ENCODE peak calls at places on chromosomes 2 and 18, in nine cellular contexts. S is OCI-LY7; I is osteocyte; P is GM12878; E is CD8-positive, alpha-beta T cell; X is heart right ventricle; U is fibroblast of pulmonary artery; F is HCT116; K is A549. O is an unnamed sample.

GRCh38 chr2:237701859-237702370 is 74.5 kb downstream of the LRRFIP1 start:
- DNase-seq in F (no peak), P (no peak), S (no peak), X (no peak), U (no peak), I (no peak), K (no peak), E (no peak), O (no peak)

GRCh38 chr2:12513339-12513738 is 203.4 kb upstream of the TRIB2 start:
- DNase-seq in P (no peak), S (no peak), F (no peak), X (no peak), K (no peak), E (no peak), U (no peak), I (no peak), O (no peak)

GRCh38 chr2:38407111-38407682 is 30.1 kb upstream of the ATL2 start:
- DNase-seq in I (no peak), P (no peak), X (peak), F (no peak), K (no peak), E (no peak), U (peak), S (peak), O (no peak)

GRCh38 chr18:31490387-31490786 is 7.6 kb upstream of the DSG2 start:
- DNase-seq in X (no peak), P (peak), S (no peak), F (no peak), I (no peak), E (no peak), K (peak), U (no peak), O (no peak)

GRCh38 chr2:60351802-60352201 is 201.7 kb downstream of the BCL11A start:
- DNase-seq in U (no peak), K (no peak), I (peak), E (no peak), P (no peak), X (no peak), S (peak), F (no peak), O (no peak)

GRCh38 chr2:38187416-38188127 is 111.6 kb upstream of the CYP1B1 start:
- DNase-seq in K (no peak), E (no peak), P (no peak), S (no peak), F (no peak), X (peak), I (no peak), U (peak), O (no peak)

GRCh38 chr18:48806551-48807261 is 144.1 kb downstream of the SMAD7 start:
- DNase-seq in S (no peak), U (no peak), P (no peak), E (no peak), F (peak), X (no peak), I (peak), K (no peak), O (no peak)

GRCh38 chr2:134927195-134927594 is 8.6 kb downstream of the CCNT2 start:
- DNase-seq in F (no peak), K (peak), U (peak), P (no peak), E (no peak), S (no peak), X (no peak), I (no peak), O (no peak)

GRCh38 chr2:49973917-49974368 is 819.6 kb upstream of the FSHR start:
- DNase-seq in I (no peak), P (no peak), E (peak), S (no peak), U (peak), F (no peak), X (peak), K (peak), O (peak)

GRCh38 chr18:58572181-58572580 is 56.7 kb downstream of the ALPK2 start:
- DNase-seq in U (peak), E (no peak), F (no peak), K (peak), P (no peak), S (no peak), I (peak), X (no peak), O (no peak)

GRCh38 chr2:203745267-203745666 is 38.8 kb downstream of the CD28 start:
- DNase-seq in S (no peak), X (no peak), K (no peak), U (no peak), P (no peak), E (no peak), F (no peak), I (no peak), O (no peak)

GRCh38 chr2:1277634-1278033 is 135.6 kb upstream of the TPO start:
- DNase-seq in X (no peak), S (no peak), F (no peak), K (no peak), E (no peak), U (no peak), I (peak), P (no peak), O (no peak)

GRCh38 chr2:46510596-46511177 is 31.3 kb downstream of the TMEM247 start:
- DNase-seq in P (no peak), I (peak), E (no peak), K (no peak), X (no peak), S (no peak), F (no peak), U (no peak), O (no peak)

GRCh38 chr2:202317080-202317859 is 51.7 kb downstream of the NOP58 start:
- DNase-seq in X (peak), K (no peak), E (no peak), U (peak), F (peak), P (no peak), S (no peak), I (peak), O (peak)

GRCh38 chr2:95025406-95026319 is at the start of gene MAL:
- DNase-seq in I (no peak), K (peak), X (no peak), S (no peak), P (no peak), F (no peak), E (peak), U (no peak), O (no peak)

GRCh38 chr2:45173513-45173912 is 164.3 kb upstream of the SIX2 start:
- DNase-seq in F (peak), S (no peak), P (no peak), X (no peak), E (no peak), K (peak), U (peak), I (no peak), O (no peak)

GRCh38 chr2:224151680-224152310 is 112.7 kb upstream of the SERPINE2 start:
- DNase-seq in X (no peak), E (no peak), U (no peak), S (no peak), P (no peak), K (peak), F (no peak), I (no peak), O (no peak)

GRCh38 chr2:109715302-109715937 is 78.7 kb upstream of the RGPD5 start:
- DNase-seq in X (no peak), F (no peak), E (no peak), K (peak), P (no peak), U (peak), S (no peak), I (peak), O (peak)

GRCh38 chr18:12041561-12041960 is 52.1 kb upstream of the ANKRD62 start:
- DNase-seq in X (no peak), S (no peak), F (no peak), E (no peak), I (peak), U (peak), P (no peak), K (peak), O (no peak)

GRCh38 chr2:162994718-162995117 is 156.2 kb upstream of the KCNH7 start:
- DNase-seq in E (no peak), K (no peak), I (no peak), X (no peak), F (no peak), U (no peak), P (no peak), S (no peak), O (no peak)

GRCh38 chr2:233079473-233079877 is 19.3 kb downstream of the INPP5D start:
- DNase-seq in S (peak), K (no peak), U (no peak), F (no peak), X (no peak), I (no peak), E (no peak), P (peak), O (no peak)

GRCh38 chr2:18435425-18436037 is 124.9 kb downstream of the RDH14 start:
- DNase-seq in K (peak), I (no peak), X (peak), P (no peak), F (peak), S (peak), E (no peak), U (peak), O (no peak)

GRCh38 chr2:177211148-177211547 is 1.4 kb upstream of the HNRNPA3 start:
- DNase-seq in I (no peak), X (no peak), F (no peak), E (no peak), U (no peak), K (no peak), P (no peak), S (no peak), O (no peak)

GRCh38 chr2:177211602-177212105 is 940 bp upstream of the HNRNPA3 start:
- DNase-seq in K (no peak), U (no peak), X (no peak), F (no peak), E (no peak), S (no peak), P (no peak), I (no peak), O (no peak)

GRCh38 chr2:177212895-177213856 is 582 bp downstream of the HNRNPA3 start:
- DNase-seq in F (peak), K (peak), I (peak), X (peak), S (peak), U (peak), P (peak), E (peak), O (peak)

GRCh38 chr2:177217247-177217843 is 4.8 kb downstream of the HNRNPA3 start:
- DNase-seq in U (no peak), K (no peak), P (no peak), S (no peak), I (no peak), E (no peak), X (no peak), F (no peak), O (no peak)

GRCh38 chr2:177212106-177212894 is at the start of gene HNRNPA3:
- DNase-seq in F (peak), X (peak), I (peak), K (peak), P (peak), E (peak), U (peak), S (peak), O (peak)
- TF ChIP-seq CTCF in F (no peak), X (no peak), I (peak), K (peak), P (peak), E (no peak), U (peak), S (peak), O (no peak)

GRCh38 chr2:235303499-235304291 is 190.1 kb upstream of the AGAP1 start:
- DNase-seq in I (peak), S (no peak), K (no peak), U (no peak), X (no peak), F (no peak), E (no peak), P (no peak), O (no peak)
- TF ChIP-seq CTCF in I (peak), S (peak), K (peak), U (no peak), X (no peak), F (peak), E (no peak), P (no peak), O (no peak)

GRCh38 chr18:36397033-36397432 is 99.5 kb downstream of the FHOD3 start:
- DNase-seq in X (no peak), S (no peak), F (no peak), I (no peak), U (no peak), K (no peak), E (no peak), P (no peak), O (no peak)

GRCh38 chr18:36399055-36399454 is 101.5 kb downstream of the FHOD3 start:
- DNase-seq in X (no peak), K (no peak), U (no peak), S (no peak), I (no peak), P (no peak), F (no peak), E (no peak), O (no peak)

GRCh38 chr18:36396190-36396589 is 98.7 kb downstream of the FHOD3 start:
- DNase-seq in K (peak), I (no peak), F (peak), U (peak), X (no peak), S (no peak), E (no peak), P (no peak), O (no peak)

GRCh38 chr18:36401462-36401861 is 103.9 kb downstream of the FHOD3 start:
- DNase-seq in F (no peak), I (no peak), U (no peak), E (no peak), S (no peak), P (no peak), K (no peak), X (no peak), O (no peak)

GRCh38 chr18:36398419-36398818 is 100.9 kb downstream of the FHOD3 start:
- DNase-seq in F (no peak), E (no peak), X (no peak), K (no peak), P (no peak), U (no peak), I (no peak), S (no peak), O (no peak)
- TF ChIP-seq CTCF in F (no peak), E (no peak), X (no peak), K (no peak), P (no peak), U (no peak), I (no peak), S (no peak), O (no peak)

DNA sequence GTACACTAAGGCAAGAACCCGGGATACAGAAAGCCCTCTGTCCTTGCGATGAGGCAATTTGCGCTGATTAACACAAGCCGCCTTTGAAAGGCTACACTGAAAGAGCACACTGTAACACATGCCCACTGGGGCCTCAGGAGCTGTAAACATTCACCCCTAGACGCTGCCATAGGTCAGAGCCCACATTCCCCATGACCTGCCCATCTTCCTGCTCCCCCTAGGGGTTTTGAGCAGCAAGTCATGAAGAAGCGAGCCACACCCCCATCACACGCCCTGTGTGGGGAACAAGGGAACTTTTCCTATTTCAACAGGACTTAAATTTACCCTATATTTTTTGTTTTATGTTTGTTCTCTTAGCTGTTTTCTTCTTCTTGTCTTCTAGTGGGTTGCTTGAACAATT is 47.8 kb upstream of the SLC4A10 start:
- DNase-seq in U (no peak), F (peak), K (peak), E (no peak), S (peak), X (no peak), P (no peak), I (no peak), O (no peak)
- TF ChIP-seq CTCF in U (peak), F (peak), K (no peak), E (no peak), S (peak), X (no peak), P (peak), I (no peak), O (no peak)

DNA sequence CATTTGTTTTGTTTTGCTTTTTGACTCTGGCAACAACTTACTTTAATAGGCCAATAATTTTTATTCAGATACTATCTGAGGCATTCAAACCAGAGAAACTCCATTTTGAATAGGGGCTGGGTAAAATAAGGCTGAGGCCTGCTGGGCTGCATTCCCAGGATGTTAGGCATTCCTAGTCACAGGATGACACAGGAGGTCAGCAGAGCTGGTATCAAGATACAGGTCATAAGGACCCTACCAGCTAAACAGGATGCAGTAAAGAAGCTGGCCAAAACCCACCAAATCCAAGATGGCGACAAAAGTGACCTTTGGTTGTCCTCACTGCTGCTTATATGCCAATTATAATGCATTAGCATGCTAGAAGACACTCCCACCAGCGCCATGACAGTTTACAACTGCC is 102.2 kb upstream of the XPO1 start:
- DNase-seq in I (no peak), X (no peak), E (no peak), P (no peak), F (no peak), S (no peak), K (no peak), U (no peak), O (no peak)
- TF ChIP-seq CTCF in I (no peak), X (no peak), E (no peak), P (no peak), F (no peak), S (no peak), K (no peak), U (no peak), O (no peak)

DNA sequence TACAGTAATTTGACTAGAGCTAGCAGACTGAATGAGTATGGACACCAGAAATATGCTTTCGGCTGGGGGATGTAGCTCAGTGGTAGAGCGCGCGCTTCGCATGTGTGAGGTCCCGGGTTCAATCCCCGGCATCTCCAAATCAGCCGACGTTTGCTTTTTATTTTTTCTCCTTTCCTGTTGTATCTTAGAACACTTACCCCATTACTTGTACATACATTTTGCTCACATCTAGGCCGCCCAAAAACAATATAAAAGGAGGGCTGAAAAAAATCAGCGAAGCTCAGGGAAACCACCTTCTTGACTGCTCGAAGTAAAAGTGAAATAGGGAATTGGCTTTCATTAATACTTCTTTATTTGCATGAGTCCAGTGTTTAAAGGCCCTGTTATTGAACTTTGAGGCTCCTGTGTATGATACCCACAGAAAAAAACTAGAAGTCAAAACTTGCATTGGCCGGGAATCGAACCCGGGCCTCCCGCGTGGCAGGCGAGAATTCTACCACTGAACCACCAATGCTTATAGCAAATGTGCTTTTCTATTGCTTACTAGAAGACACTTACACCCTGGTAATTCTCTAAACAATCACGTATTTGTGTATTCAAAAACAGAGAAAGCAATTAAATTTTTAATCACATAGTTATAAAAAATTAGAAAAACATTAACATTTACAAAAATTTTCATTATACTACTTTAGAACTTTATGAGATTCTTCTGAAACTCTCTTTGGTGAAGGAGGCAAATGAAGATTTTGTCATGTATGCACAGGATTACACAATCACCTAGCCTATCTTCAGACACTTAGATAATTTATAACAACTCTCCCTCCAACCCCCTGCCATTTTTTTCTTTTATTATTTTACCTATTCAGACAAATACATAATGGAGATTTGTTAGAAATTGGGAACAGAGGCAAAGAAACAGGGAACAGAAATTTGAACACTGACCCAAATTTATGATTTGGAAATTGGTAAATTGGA is 35.2 kb upstream of the GPD2 start:
- DNase-seq in X (peak), S (peak), I (peak), K (peak), E (peak), F (peak), U (peak), P (peak), O (peak)
- TF ChIP-seq CTCF in X (no peak), S (no peak), I (no peak), K (no peak), E (no peak), F (no peak), U (no peak), P (no peak), O (no peak)

GRCh38 chr2:219252570-219252899 is 508 bp upstream of the TUBA4B start:
- DNase-seq in K (no peak), I (no peak), F (no peak), S (no peak), X (no peak), E (no peak), U (no peak), P (no peak), O (no peak)

GRCh38 chr2:219252084-219252483 is 959 bp upstream of the TUBA4B start:
- DNase-seq in U (no peak), E (no peak), F (no peak), S (peak), X (no peak), P (no peak), K (no peak), I (no peak), O (no peak)

GRCh38 chr2:219254590-219255219 is 987 bp upstream of the TUBA4A start:
- DNase-seq in K (no peak), I (no peak), X (no peak), P (no peak), S (peak), F (no peak), E (no peak), U (no peak), O (no peak)

GRCh38 chr2:219252900-219253752 is at the start of gene TUBA4B:
- DNase-seq in E (no peak), X (no peak), P (no peak), I (no peak), F (no peak), K (peak), S (peak), U (peak), O (no peak)

DNA sequence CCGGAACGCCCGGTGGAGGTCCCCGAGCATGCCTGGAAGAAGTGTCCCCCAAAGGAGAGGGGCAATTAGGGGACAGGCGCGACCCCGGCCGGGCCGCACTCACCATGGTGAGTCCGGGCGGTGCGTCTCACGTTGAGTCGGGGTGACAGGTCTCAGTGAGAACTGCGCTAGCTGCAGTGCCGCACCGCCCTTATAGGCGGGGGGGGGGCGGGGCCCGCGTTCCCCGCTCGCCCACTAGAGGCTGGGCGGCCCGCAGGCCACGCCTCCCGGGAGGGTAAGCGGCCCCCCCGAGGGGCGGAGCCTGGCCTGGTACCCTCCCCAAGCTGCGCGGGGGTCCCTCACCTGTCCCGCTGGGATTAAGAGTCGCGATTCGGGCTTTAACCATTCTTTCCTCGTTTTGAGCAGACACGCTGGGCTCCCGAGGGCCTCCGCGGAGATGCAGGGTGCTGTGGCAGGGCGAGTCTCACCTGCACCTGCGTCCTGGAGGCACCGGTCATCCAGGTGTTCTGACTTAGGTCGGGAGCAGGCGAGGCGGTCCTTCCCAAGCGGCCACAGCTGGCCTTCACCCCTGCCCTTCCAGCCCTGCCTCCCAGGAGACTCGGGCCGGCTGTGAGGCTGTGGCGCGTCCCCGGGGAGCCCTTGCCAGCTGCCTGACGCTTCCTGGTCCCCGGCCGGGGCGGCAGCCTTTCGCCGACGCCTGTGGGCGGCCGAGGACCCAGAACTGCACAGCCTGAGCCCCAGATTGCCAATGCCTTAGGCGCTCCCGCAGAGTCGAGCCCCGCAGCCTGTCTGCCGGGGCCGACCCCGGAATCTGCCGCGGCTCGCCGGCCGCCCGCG is at the start of gene TUBA4A:
- DNase-seq in U (peak), S (peak), K (peak), P (no peak), F (peak), E (peak), X (peak), I (no peak), O (peak)
- TF ChIP-seq CTCF in U (no peak), S (no peak), K (no peak), P (no peak), F (no peak), E (no peak), X (no peak), I (no peak), O (no peak)

O was measured in mesothelial cell of epicardium.